ENCODE peak calls at places on chromosome 10, in seven cellular contexts. M is Peyer's patch, K is keratinocyte, A is cardiac muscle cell, V is OCI-LY7, O is heart right ventricle, Y is ovary. Q is an unnamed sample. For H3K4me1, the result is how much of the 10 kb centered on the place peaks cover.

GRCh38 chr10:36187382-36188042 is 545.4 kb upstream of the FZD8 start:
- DNase-seq in Y (no peak), A (no peak), O (peak), K (no peak), V (no peak), M (no peak), Q (peak)

GRCh38 chr10:32205666-32206065 is 141.3 kb downstream of the EPC1 start:
- DNase-seq in A (peak), Y (no peak), O (no peak), V (no peak), K (no peak), M (no peak), Q (no peak)

GRCh38 chr10:127872011-127872741 is 20.6 kb downstream of the CLRN3 start:
- DNase-seq in K (no peak), Y (peak), O (peak), M (peak), V (no peak), A (peak), Q (peak)

GRCh38 chr10:74841265-74841973 is 15.0 kb downstream of the KAT6B start:
- DNase-seq in K (no peak), O (peak), Y (no peak), A (peak), V (no peak), M (no peak), Q (no peak)

GRCh38 chr10:70594161-70594560 is 8.4 kb downstream of the PRF1 start:
- DNase-seq in M (no peak), K (no peak), O (no peak), A (no peak), Y (no peak), V (no peak), Q (no peak)

GRCh38 chr10:114309111-114309651 is 70.1 kb downstream of the VWA2 start:
- DNase-seq in K (no peak), M (no peak), V (no peak), O (no peak), A (peak), Y (no peak), Q (no peak)

GRCh38 chr10:69624245-69624786 is 5.7 kb upstream of the FAM241B start:
- DNase-seq in Y (no peak), V (no peak), A (no peak), O (no peak), K (no peak), M (no peak), Q (no peak)

GRCh38 chr10:99266383-99266782 is 30.7 kb upstream of the HPSE2 start:
- DNase-seq in V (peak), M (no peak), O (no peak), K (no peak), A (no peak), Y (no peak), Q (no peak)

GRCh38 chr10:49174261-49174925 is 13.8 kb downstream of the TMEM273 start:
- DNase-seq in M (no peak), V (peak), Y (no peak), O (no peak), K (no peak), A (no peak), Q (no peak)

GRCh38 chr10:33900591-33900990 is 566.1 kb upstream of the NRP1 start:
- DNase-seq in K (no peak), Y (peak), O (no peak), A (peak), M (no peak), V (no peak), Q (no peak)

GRCh38 chr10:74988787-74989574 is 122.5 kb upstream of the SAMD8 start:
- DNase-seq in M (no peak), A (no peak), K (no peak), V (no peak), Y (no peak), O (no peak), Q (no peak)

GRCh38 chr10:121577568-121577967 is 20.7 kb downstream of the FGFR2 start:
- DNase-seq in Y (no peak), A (no peak), M (no peak), V (no peak), K (no peak), O (no peak), Q (no peak)

GRCh38 chr10:109883859-109884771 is 39.2 kb downstream of the XPNPEP1 start:
- DNase-seq in O (peak), M (peak), V (peak), Y (peak), K (peak), A (peak), Q (peak)

GRCh38 chr10:21048086-21048485 is 151.0 kb upstream of the NEBL start:
- DNase-seq in M (no peak), A (no peak), O (no peak), Y (no peak), K (no peak), V (no peak), Q (no peak)

GRCh38 chr10:16597656-16598055 is 76.0 kb upstream of the C1QL3 start:
- DNase-seq in M (no peak), K (no peak), A (peak), Y (no peak), O (no peak), V (no peak), Q (no peak)

GRCh38 chr10:28545967-28546644 is 13.2 kb downstream of the WAC start:
- DNase-seq in A (no peak), K (no peak), O (no peak), Y (no peak), M (no peak), V (no peak), Q (no peak)

GRCh38 chr10:29730461-29730860 is 95.7 kb upstream of the SVIL start:
- DNase-seq in A (no peak), Y (no peak), K (no peak), M (no peak), V (no peak), O (no peak), Q (no peak)

GRCh38 chr10:43260911-43261577 is 5.8 kb downstream of the RASGEF1A start:
- DNase-seq in Y (no peak), A (no peak), M (no peak), V (no peak), K (no peak), O (no peak), Q (no peak)

GRCh38 chr10:86045896-86046295 is 320.7 kb downstream of the GRID1 start:
- DNase-seq in O (no peak), V (no peak), Y (no peak), K (no peak), A (no peak), M (no peak), Q (no peak)

GRCh38 chr10:101780818-101781654 is 2.2 kb downstream of the NPM3 start:
- DNase-seq in O (peak), V (peak), M (peak), K (no peak), A (peak), Y (peak), Q (peak)

GRCh38 chr10:113053091-113053490 is 103.0 kb downstream of the TCF7L2 start:
- DNase-seq in M (no peak), Y (no peak), O (peak), A (no peak), V (no peak), K (no peak), Q (no peak)

GRCh38 chr10:126387041-126387908 is 1.0 kb downstream of the ADAM12 start:
- DNase-seq in A (peak), M (peak), O (peak), Y (peak), V (no peak), K (no peak), Q (peak)

GRCh38 chr10:42477170-42477569 is 161.2 kb downstream of the ZNF33B start:
- DNase-seq in K (no peak), V (no peak), M (no peak), O (no peak), A (no peak), Y (no peak), Q (no peak)

GRCh38 chr10:97185326-97186058 is at the start of gene SLIT1:
- DNase-seq in Y (no peak), A (no peak), M (peak), O (no peak), K (no peak), V (no peak), Q (no peak)

GRCh38 chr10:12539350-12540164 is 190.2 kb downstream of the CAMK1D start:
- DNase-seq in K (no peak), O (no peak), M (no peak), Y (no peak), A (no peak), V (no peak), Q (no peak)

GRCh38 chr10:5831446-5831782 is 18.2 kb upstream of the GDI2 start:
- DNase-seq in M (no peak), A (no peak), Y (no peak), K (no peak), O (no peak), V (no peak), Q (no peak)

GRCh38 chr10:79142064-79142491 is 73.3 kb downstream of the ZMIZ1 start:
- DNase-seq in V (no peak), K (no peak), M (no peak), A (peak), Y (peak), O (no peak), Q (peak)
- H3K27ac ChIP-seq in V (no peak), K (no peak), M (no peak), A (peak), Y (peak), O (peak), Q (peak)

GRCh38 chr10:72261323-72262018 is 12.3 kb upstream of the DDIT4 start:
- DNase-seq in O (no peak), M (no peak), Y (no peak), A (no peak), V (peak), K (no peak), Q (no peak)
- H3K4me1 ChIP-seq in O (half or more), M (under half), Y (under half), A (half or more), V (half or more), K (half or more), Q (under half)

GRCh38 chr10:103057980-103058568 is 135.0 kb downstream of the NT5C2 start:
- DNase-seq in A (no peak), V (no peak), K (no peak), Y (no peak), M (no peak), O (no peak), Q (no peak)

GRCh38 chr10:103049237-103049636 is 131.1 kb downstream of the CNNM2 start:
- DNase-seq in K (no peak), Y (no peak), M (no peak), A (no peak), V (no peak), O (no peak), Q (no peak)

GRCh38 chr10:103054621-103055020 is 136.5 kb downstream of the CNNM2 start:
- DNase-seq in M (no peak), A (no peak), O (no peak), K (no peak), Y (no peak), V (no peak), Q (no peak)

GRCh38 chr10:103055105-103055504 is 137.0 kb downstream of the CNNM2 start:
- DNase-seq in O (no peak), A (no peak), V (no peak), K (no peak), Y (no peak), M (no peak), Q (no peak)

GRCh38 chr10:103053659-103054581 is 135.8 kb downstream of the CNNM2 start:
- DNase-seq in K (no peak), Y (peak), M (peak), V (no peak), O (peak), A (peak), Q (peak)
- TF ChIP-seq CTCF in K (peak), Y (no peak), M (peak), V (peak), O (peak), A (peak), Q (peak)

GRCh38 chr10:3960496-3960895 is 175.5 kb upstream of the KLF6 start:
- DNase-seq in M (no peak), A (no peak), K (no peak), O (no peak), Y (no peak), V (no peak), Q (no peak)

GRCh38 chr10:3963191-3963673 is 178.2 kb upstream of the KLF6 start:
- DNase-seq in V (no peak), O (no peak), K (no peak), Y (no peak), A (no peak), M (peak), Q (no peak)

GRCh38 chr10:3968727-3969126 is 183.7 kb upstream of the KLF6 start:
- DNase-seq in K (no peak), M (no peak), O (no peak), A (no peak), V (no peak), Y (no peak), Q (no peak)

GRCh38 chr10:3961082-3961481 is 176.1 kb upstream of the KLF6 start:
- DNase-seq in V (peak), O (no peak), K (no peak), A (no peak), M (no peak), Y (no peak), Q (no peak)

DNA sequence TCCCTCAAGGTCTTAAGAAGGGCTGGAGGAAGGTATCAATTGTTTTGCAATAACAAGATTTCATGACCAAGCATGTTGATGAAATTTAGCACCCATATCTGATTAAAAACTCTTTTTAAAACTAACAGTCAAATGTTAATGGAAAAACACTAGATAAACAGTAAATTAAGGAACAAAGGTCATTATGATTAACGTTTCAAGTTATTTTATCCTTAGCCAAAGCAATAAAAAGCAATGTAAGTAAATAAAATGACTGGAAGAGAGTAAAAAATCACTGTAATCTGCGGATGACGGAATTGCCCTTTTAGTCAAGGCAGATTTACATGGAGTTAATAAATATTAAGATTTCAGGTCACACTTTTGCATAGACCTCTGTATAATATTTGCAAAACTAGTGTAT is 179.5 kb upstream of the KLF6 start:
- DNase-seq in K (no peak), M (no peak), Y (no peak), A (no peak), V (no peak), O (no peak), Q (no peak)
- H3K27ac ChIP-seq in K (no peak), M (no peak), Y (no peak), A (no peak), V (no peak), O (no peak), Q (no peak)

DNA sequence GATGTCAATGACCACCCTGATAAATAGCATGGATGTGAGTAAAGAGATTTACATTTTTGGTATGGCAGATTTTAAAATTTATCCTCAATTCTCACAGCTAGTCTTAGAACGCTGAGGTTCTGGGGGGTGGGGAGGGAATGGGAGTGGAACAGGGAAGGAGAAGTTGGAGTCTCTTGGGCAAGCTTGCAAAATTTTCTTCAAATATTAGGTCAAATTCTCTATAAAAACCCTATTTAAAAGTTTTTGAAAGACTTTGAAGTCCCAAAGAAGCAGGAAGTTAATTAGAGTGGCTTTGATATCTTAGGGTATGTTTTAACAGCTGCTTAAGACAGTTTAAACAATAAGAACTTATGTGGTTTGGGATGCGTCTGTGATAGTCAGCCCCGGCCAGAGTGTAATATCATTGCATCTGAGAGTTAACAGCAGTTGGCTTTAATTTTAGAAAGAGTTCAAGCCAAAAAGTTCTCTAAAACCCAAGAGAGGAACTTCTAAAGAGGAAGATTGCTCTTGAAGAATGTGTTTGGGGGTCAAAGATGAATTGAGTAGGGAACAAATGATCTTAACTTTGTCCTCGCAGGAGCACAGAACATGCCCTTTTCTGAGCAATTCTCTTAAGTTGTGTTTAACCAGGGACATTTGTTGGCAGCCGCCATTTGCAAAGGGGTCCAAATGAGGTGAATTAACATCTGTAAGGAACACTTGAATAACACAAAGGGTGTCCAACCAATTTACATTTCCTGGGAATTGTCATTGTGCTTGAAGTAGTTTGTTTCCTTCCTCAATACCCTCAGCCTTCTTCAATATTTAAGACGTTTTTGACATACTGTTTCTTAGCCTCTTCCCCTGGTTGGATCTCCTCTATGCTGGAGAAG is 182.4 kb downstream of the PTEN start:
- DNase-seq in M (no peak), V (no peak), O (no peak), Y (no peak), K (no peak), A (no peak), Q (no peak)
- H3K4me1 ChIP-seq in M (under half), V (under half), O (under half), Y (under half), K (under half), A (under half), Q (under half)

GRCh38 chr10:89798092-89798491 is 96.7 kb downstream of the KIF20B start:
- DNase-seq in V (no peak), A (no peak), K (no peak), Y (no peak), O (no peak), M (no peak), Q (no peak)
- TF ChIP-seq CTCF in V (no peak), A (no peak), K (no peak), Y (no peak), O (no peak), M (no peak), Q (no peak)

Q was measured in uterus.